ENCODE peak calls at places on chromosomes 11 and 22, in four cellular contexts. Z is activated CD4-positive, alpha-beta T cell treated with anti-CD3 and anti-CD28 coated beads for 48 hours; B is stimulated activated CD8-positive, alpha-beta memory T cell treated with anti-CD3 and anti-CD28 coated beads, Interleukin-12 subunit alpha, Interleukin-12 subunit beta, amount 100 ng/mL, for 4 hours; T is stimulated activated CD4-positive, alpha-beta T cell treated with anti-CD3 and anti-CD28 coated beads, Interleukin-2, amount 100 ng/mL, for 48 hours. F is an unnamed sample.

GRCh38 chr22:22057617-22058378 is 75.2 kb upstream of the TOP3B start:
- DNase-seq in B (no peak), Z (no peak), T (no peak), F (no peak)

GRCh38 chr11:19604679-19605375 is 107.8 kb upstream of the NAV2 start:
- DNase-seq in Z (no peak), B (no peak), T (no peak), F (no peak)

GRCh38 chr11:73240190-73240781 is 22.2 kb downstream of the P2RY2 start:
- DNase-seq in T (no peak), Z (no peak), B (no peak), F (no peak)

GRCh38 chr11:6505577-6506240 is 8.6 kb downstream of the DNHD1 start:
- DNase-seq in T (no peak), Z (no peak), B (no peak), F (no peak)

GRCh38 chr22:45515678-45516077 is 13.0 kb downstream of the FBLN1 start:
- DNase-seq in B (no peak), T (no peak), Z (no peak), F (no peak)

GRCh38 chr22:19051381-19051780 is 70.8 kb downstream of the DGCR2 start:
- DNase-seq in T (no peak), Z (no peak), B (no peak), F (no peak)

GRCh38 chr11:129249351-129249750 is 57.2 kb upstream of the ARHGAP32 start:
- DNase-seq in T (no peak), B (no peak), Z (no peak), F (no peak)

GRCh38 chr11:96257972-96258951 is 84.7 kb downstream of the MAML2 start:
- DNase-seq in B (no peak), T (no peak), Z (peak; percentile 44), F (no peak)

GRCh38 chr11:130644187-130644586 is 195.7 kb downstream of the ADAMTS15 start:
- DNase-seq in T (no peak), Z (no peak), B (no peak), F (no peak)

GRCh38 chr22:43890901-43891331 is 897 bp downstream of the PNPLA5 start:
- DNase-seq in Z (no peak), B (no peak), T (no peak), F (no peak)

GRCh38 chr11:69240332-69241074 is 53.5 kb upstream of the MYEOV start:
- DNase-seq in B (no peak), T (no peak), Z (peak; percentile 29), F (no peak)

GRCh38 chr11:7941141-7941540 is 367 bp downstream of the OR10A3 start:
- DNase-seq in T (no peak), Z (no peak), B (no peak), F (no peak)

GRCh38 chr11:112366777-112367176 is 106.1 kb upstream of the PLET1 start:
- DNase-seq in T (no peak), Z (no peak), B (no peak), F (no peak)